ENCODE peak calls at places on chromosomes 4 and X, in four cellular contexts. V, T, S and F are unnamed samples.

GRCh38 chr4:55321707-55322264 is 24.3 kb upstream of the SRD5A3 start:
- DNase-seq in T (peak; percentile 56), S (peak; percentile 87), V (peak; percentile 76), F (peak; percentile 92)

GRCh38 chrX:69124108-69124507 is 41.1 kb downstream of the PJA1 start:
- DNase-seq in V (peak; percentile 65), T (no peak), S (no peak), F (no peak)

GRCh38 chr4:188934320-188934975 is 795.2 kb downstream of the TRIML1 start:
- DNase-seq in S (no peak), V (peak; percentile 81), T (no peak), F (no peak)

GRCh38 chr4:86895692-86896488 is 3.7 kb upstream of the C4orf36 start:
- DNase-seq in V (peak; percentile 77), S (no peak), T (no peak), F (peak; percentile 78)

GRCh38 chr4:2048831-2049230 is 10.3 kb upstream of the NAT8L start:
- DNase-seq in S (peak; percentile 16), V (no peak), T (no peak), F (no peak)

GRCh38 chrX:17854521-17854920 is 6.6 kb downstream of the RAI2 start:
- DNase-seq in S (no peak), T (no peak), V (no peak), F (no peak)

GRCh38 chrX:78237127-78237526 is 90.3 kb downstream of the CYSLTR1 start:
- DNase-seq in S (no peak), T (no peak), V (no peak), F (no peak)

GRCh38 chrX:74343327-74343969 is 39.5 kb downstream of the ZCCHC13 start:
- DNase-seq in T (no peak), V (no peak), S (no peak), F (no peak)

GRCh38 chrX:12779534-12779933 is 11.7 kb upstream of the PRPS2 start:
- DNase-seq in V (no peak), T (no peak), S (no peak), F (peak; percentile 8)

GRCh38 chr4:104986306-104986705 is 160.4 kb upstream of the TET2 start:
- DNase-seq in V (no peak), S (no peak), T (no peak), F (no peak)

GRCh38 chrX:133859336-133859735 is 126.1 kb downstream of the GPC3 start:
- DNase-seq in V (no peak), S (no peak), T (no peak), F (no peak)

GRCh38 chr4:83040269-83040668 is 5.3 kb downstream of the COPS4 start:
- DNase-seq in T (no peak), V (no peak), S (no peak), F (peak; percentile 20)

GRCh38 chr4:83046693-83047473 is 11.9 kb downstream of the COPS4 start:
- DNase-seq in S (no peak), V (no peak), T (no peak), F (no peak)

GRCh38 chr4:83043801-83044407 is 8.9 kb downstream of the COPS4 start:
- DNase-seq in V (peak; percentile 44), T (no peak), S (no peak), F (no peak)
- H3K27ac ChIP-seq in V (no peak overlapping the region), T (no peak overlapping the region), S (no peak overlapping the region), F (no peak overlapping the region)

GRCh38 chrX:45264865-45265264 is 64.2 kb upstream of the DIPK2B start:
- DNase-seq in T (no peak), V (no peak), S (no peak), F (no peak)

GRCh38 chrX:45267007-45267406 is 66.3 kb upstream of the DIPK2B start:
- DNase-seq in S (no peak), V (no peak), T (no peak), F (no peak)

GRCh38 chrX:45261005-45261404 is 60.3 kb upstream of the DIPK2B start:
- DNase-seq in S (no peak), V (no peak), T (no peak), F (no peak)

DNA sequence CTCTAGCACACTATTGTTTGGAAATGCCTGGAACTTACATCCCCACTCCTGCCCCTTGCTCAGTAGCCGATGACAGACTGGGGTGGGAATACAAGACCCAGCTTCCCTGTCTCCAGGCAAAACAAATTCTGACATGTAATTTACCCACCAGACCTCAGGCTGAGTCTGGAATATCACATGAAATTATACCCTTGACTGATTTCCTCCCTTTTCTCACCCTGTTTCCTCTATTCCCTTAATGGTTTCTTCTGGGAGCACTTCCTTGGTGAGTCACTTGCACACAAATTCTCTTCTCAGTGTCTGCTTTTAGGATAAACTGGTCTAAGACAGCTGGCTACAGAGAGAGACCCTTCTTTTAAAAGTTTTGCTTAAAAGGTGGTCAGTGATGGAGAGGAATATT is 65.8 kb upstream of the DIPK2B start:
- DNase-seq in S (no peak), V (no peak), T (no peak), F (no peak)
- H4K5ac ChIP-seq in S (no peak overlapping the region), V (no peak overlapping the region), T (no peak overlapping the region), F (no peak overlapping the region)

DNA sequence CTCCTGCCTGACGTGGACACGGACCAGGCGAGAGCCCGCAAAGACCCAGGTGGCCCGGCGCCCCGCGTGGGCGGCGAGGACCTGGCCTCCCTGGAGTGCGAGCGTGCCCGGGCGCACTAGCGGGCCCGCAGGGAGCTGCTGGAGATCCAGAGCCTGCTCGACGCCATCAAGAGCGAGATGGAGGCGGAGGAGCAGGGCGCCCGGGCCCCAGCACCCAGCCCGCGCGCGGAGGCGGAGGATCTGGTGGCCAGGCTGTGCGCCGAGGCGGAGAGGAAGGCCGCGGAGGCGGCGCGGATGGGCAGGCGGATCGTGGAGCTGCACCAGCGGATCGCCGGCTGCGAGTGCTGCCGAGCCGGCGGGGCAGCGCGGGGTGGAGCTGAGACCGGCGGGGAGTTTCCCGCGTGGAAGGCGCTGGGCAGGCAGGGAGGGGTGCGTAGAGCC is 18.2 kb downstream of the MRFAP1 start:
- DNase-seq in S (peak; percentile 73), T (peak; percentile 49), V (peak; percentile 28), F (no peak)
- H3K9ac ChIP-seq in S (no peak overlapping the region), T (no peak overlapping the region), V (peak overlapping the region; percentile 16), F (peak overlapping the region; percentile 60)

DNA sequence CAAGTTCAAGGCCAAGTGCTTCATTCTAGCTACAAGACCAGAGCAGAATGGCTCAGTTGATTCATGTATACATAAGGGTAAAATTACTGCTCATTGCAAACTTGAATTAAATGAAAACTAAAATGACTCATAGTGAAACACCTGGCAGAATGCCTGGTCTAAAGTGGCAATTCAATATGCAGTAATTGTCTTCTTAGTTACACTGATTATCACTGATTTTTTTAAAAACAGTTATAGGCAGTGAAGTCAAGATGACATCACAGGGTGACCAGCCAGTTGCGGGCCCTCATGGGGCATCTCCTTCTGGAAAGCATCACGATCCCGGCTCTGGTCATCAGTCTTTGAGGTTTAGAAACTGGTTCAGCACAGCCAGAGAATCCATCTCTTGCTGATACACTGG is 154.2 kb downstream of the RAB28 start:
- DNase-seq in T (no peak), S (no peak), V (peak; percentile 60), F (no peak)
- H3K27ac ChIP-seq in T (no peak overlapping the region), S (no peak overlapping the region), V (no peak overlapping the region), F (no peak overlapping the region)

DNA sequence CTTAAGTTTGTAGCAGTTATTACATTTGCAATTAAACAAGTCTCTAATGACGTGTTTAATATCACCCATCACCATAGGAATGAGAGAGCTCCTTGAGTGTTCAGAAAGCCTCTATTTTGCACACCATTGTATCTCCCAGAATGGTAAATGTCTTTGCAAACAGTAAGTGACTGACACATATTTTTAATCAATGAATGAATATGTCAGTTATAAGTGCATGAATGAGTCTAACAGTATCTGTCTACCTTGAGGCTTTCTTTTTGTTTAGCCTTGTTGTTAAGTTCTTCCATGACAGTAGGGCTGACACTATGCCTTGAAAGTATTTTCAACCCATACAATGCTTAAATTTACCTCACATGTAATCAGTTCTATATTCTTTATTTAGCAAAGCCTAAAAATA is 292.2 kb downstream of the STPG2 start:
- DNase-seq in T (no peak), S (no peak), V (no peak), F (no peak)
- H4K5ac ChIP-seq in T (no peak overlapping the region), S (no peak overlapping the region), V (no peak overlapping the region), F (no peak overlapping the region)

GRCh38 chrX:37353646-37354045 is 4.5 kb downstream of the PRRG1 start:
- DNase-seq in S (no peak), V (no peak), T (no peak), F (no peak)

GRCh38 chrX:37348237-37349130 is 680 bp upstream of the PRRG1 start:
- DNase-seq in S (no peak), T (no peak), V (peak; percentile 84), F (no peak)

GRCh38 chrX:37347420-37347819 is 1.7 kb upstream of the PRRG1 start:
- DNase-seq in V (peak; percentile 47), T (no peak), S (no peak), F (peak; percentile 59)

GRCh38 chrX:37349131-37350033 is at the start of gene PRRG1:
- DNase-seq in T (peak; percentile 91), V (peak; percentile 83), S (peak; percentile 73), F (peak; percentile 89)

DNA sequence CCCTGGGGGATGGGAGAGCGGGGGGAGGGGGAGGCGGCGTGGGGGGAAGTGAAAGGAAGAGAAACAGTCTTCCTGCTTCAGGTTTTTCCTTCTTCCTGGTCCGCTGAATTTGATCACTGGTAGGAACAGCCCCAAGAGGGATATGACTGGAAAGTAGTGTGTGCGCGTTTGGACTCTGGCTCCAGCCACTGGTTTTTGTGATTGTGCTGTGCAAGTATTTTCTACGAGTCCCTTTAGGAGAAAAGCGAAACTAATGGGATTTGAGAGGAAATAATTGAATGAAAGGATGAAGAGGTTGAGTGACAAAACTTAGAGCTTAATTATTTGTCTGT is 836 bp downstream of the PRRG1 start:
- DNase-seq in T (no peak), V (peak; percentile 31), S (no peak), F (no peak)
- H3K9ac ChIP-seq in T (peak overlapping the region; percentile 45), V (peak overlapping the region; percentile 93), S (no peak overlapping the region), F (no peak overlapping the region)

DNA sequence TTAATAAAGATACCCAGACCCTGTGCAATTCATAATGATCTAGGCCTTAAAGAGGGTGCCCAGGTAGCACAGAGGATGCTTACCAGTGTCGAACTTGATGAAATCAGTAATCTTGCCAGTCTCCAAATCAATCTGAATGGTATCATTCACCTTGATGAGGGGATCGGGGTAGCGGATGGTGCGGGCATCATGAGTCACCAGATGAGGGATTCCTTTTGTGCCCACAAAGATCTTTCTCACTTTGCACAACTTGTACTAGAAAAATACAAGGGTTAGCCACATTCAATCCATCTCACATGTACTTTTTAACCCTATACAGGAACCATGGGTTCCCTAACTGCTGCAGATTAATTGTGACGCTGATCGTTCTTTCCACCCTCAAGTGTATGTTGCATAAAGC is 3.3 kb downstream of the RPS4X start:
- DNase-seq in T (no peak), S (no peak), V (no peak), F (no peak)
- H3K27ac ChIP-seq in T (no peak overlapping the region), S (no peak overlapping the region), V (no peak overlapping the region), F (no peak overlapping the region)

GRCh38 chr4:37757121-37757520 is 69.4 kb upstream of the PGM2 start:
- DNase-seq in V (no peak), S (no peak), T (no peak), F (peak; percentile 51)

GRCh38 chr4:37759833-37760232 is 66.7 kb upstream of the PGM2 start:
- DNase-seq in V (no peak), S (no peak), T (no peak), F (no peak)

GRCh38 chr4:37757705-37758104 is 68.8 kb upstream of the PGM2 start:
- DNase-seq in S (no peak), V (no peak), T (no peak), F (no peak)

GRCh38 chr4:37760840-37761239 is 65.6 kb upstream of the PGM2 start:
- DNase-seq in T (no peak), V (no peak), S (no peak), F (no peak)

GRCh38 chr4:37758226-37758625 is 68.3 kb upstream of the PGM2 start:
- DNase-seq in V (peak; percentile 41), S (no peak), T (no peak), F (no peak)
- H4K5ac ChIP-seq in V (no peak overlapping the region), S (no peak overlapping the region), T (no peak overlapping the region), F (no peak overlapping the region)